ENCODE peak calls at places on chromosome 9, in seven cellular contexts. Y, Q, A, V, N, L and Z are unnamed samples.

GRCh38 chr9:21558627-21559401 is 76.7 kb upstream of the IFNE start:
- DNase-seq in Y (no peak), Q (peak; percentile 5), A (no peak), V (no peak), N (no peak), L (no peak), Z (no peak)

GRCh38 chr9:90433398-90433890 is 209.2 kb downstream of the DIRAS2 start:
- DNase-seq in Y (no peak), Q (no peak), A (no peak), V (no peak), N (peak; percentile 88), L (no peak), Z (no peak)

GRCh38 chr9:107046692-107047091 is 183.7 kb downstream of the ZNF462 start:
- DNase-seq in Y (no peak), Q (no peak), A (no peak), V (no peak), N (no peak), L (peak; percentile 58), Z (peak; percentile 5)

GRCh38 chr9:98873535-98874432 is 66.3 kb downstream of the GALNT12 start:
- DNase-seq in Y (no peak), Q (no peak), A (no peak), V (no peak), N (no peak), L (no peak), Z (no peak)

GRCh38 chr9:33257276-33257675 is 7.2 kb downstream of the BAG1 start:
- DNase-seq in Y (no peak), Q (no peak), A (no peak), V (no peak), N (no peak), L (no peak), Z (no peak)

GRCh38 chr9:102840356-102840755 is 154.8 kb upstream of the CYLC2 start:
- DNase-seq in Y (peak; percentile 12), Q (no peak), A (no peak), V (no peak), N (no peak), L (no peak), Z (no peak)

GRCh38 chr9:112753725-112754124 is 3.2 kb downstream of the SNX30 start:
- DNase-seq in Y (no peak), Q (no peak), A (no peak), V (no peak), N (no peak), L (no peak), Z (no peak)

GRCh38 chr9:99221266-99221622 is 498 bp downstream of the ALG2 start:
- DNase-seq in Y (no peak), Q (no peak), A (no peak), V (no peak), N (no peak), L (no peak), Z (peak; percentile 15)

GRCh38 chr9:121233906-121234901 is 32.5 kb upstream of the RAB14 start:
- DNase-seq in Y (no peak), Q (no peak), A (no peak), V (peak; percentile 80), N (no peak), L (no peak), Z (no peak)

GRCh38 chr9:36486933-36487481 is 85.7 kb upstream of the MELK start:
- DNase-seq in Y (peak; percentile 28), Q (peak; percentile 53), A (peak; percentile 77), V (peak; percentile 40), N (no peak), L (no peak), Z (peak; percentile 53)

GRCh38 chr9:33170464-33171156 is 3.5 kb upstream of the B4GALT1 start:
- DNase-seq in Y (no peak), Q (no peak), A (peak; percentile 64), V (no peak), N (no peak), L (no peak), Z (no peak)

GRCh38 chr9:37293664-37294524 is 128.6 kb upstream of the GRHPR start:
- DNase-seq in Y (no peak), Q (no peak), A (peak; percentile 36), V (peak; percentile 18), N (no peak), L (peak; percentile 91), Z (no peak)

GRCh38 chr9:107855164-107855563 is 365.6 kb upstream of the KLF4 start:
- DNase-seq in Y (no peak), Q (no peak), A (no peak), V (no peak), N (no peak), L (no peak), Z (no peak)

GRCh38 chr9:89435315-89435823 is 62.5 kb downstream of the SEMA4D start:
- DNase-seq in Y (no peak), Q (no peak), A (no peak), V (no peak), N (peak; percentile 82), L (no peak), Z (no peak)

GRCh38 chr9:77433675-77434445 is 214.3 kb downstream of the GNA14 start:
- DNase-seq in Y (peak; percentile 48), Q (peak; percentile 50), A (peak; percentile 85), V (peak; percentile 65), N (no peak), L (no peak), Z (peak; percentile 48)

GRCh38 chr9:74066128-74066527 is 431.0 kb upstream of the RORB start:
- DNase-seq in Y (no peak), Q (no peak), A (no peak), V (no peak), N (no peak), L (no peak), Z (no peak)
- TF ChIP-seq TAF1 in Y (no peak), Q (no peak), A (no peak), V (no peak), N (no peak), L (no peak), Z (no peak)

DNA sequence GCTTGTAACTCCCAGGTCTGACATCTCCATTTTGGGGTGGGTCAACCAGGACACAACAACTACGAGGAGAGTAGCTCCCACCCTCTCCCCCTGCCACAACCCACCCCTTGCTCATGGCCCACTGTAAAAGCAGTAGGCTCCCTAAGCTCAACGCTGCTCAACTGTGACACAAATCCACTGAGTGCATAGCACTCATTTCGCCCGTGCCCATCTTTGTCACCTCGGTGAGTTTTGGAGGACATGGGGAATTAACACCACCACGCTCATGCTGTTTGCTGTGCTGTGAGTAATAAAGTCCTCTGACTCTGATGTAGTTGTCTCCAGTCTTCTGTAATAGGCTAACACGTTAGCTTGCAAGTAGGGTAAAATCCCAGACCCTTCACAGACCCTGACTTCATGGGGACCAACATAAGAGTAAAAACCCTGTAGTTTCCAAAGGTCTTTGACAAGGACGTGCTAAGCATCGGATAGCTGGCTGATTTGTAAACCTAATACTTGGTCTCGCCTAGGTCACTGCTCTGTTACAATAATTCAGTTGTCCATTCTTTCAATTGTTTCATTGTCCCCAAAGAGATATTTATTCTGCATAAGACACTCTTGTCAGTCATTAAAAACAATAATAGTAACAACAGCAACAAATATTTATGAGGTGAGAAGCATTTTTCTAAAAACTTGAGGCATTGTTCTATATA is 7.7 kb downstream of the PLGRKT start:
- DNase-seq in Y (no peak), Q (no peak), A (no peak), V (no peak), N (no peak), L (no peak), Z (no peak)
- TF ChIP-seq TAF1 in Y (no peak), Q (no peak), A (no peak), V (no peak), N (no peak), L (no peak), Z (no peak)

DNA sequence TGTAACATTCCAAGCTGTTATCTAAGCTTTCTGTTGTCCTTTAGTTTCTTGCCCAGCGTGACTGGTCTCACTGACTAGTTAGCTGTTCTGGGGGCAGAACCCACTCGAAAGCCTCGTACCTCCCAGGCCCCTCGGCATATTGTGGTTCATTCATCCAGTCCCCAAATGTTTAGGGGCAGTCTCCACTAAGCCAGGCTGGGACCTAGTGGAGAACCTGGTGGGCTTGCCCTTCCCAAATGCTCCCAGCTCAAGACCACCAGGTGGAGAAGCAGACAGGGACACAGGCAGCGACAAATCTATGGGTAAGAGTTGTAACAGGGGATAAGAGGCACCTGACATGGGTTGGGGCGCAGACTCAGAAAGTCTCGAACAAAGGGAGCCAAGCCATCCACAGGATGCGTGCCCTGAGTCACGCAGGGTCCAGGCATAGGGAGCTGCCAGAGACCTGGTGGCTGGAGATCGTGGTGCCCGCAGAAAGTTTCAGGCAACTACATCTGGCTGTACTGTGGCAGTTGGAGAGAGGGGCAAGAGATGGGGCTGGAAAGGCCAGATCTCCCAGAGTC is 851 bp upstream of the EEIG1 start:
- DNase-seq in Y (no peak), Q (no peak), A (no peak), V (no peak), N (no peak), L (no peak), Z (no peak)
- TF ChIP-seq TAF1 in Y (no peak), Q (no peak), A (no peak), V (no peak), N (no peak), L (no peak), Z (no peak)

DNA sequence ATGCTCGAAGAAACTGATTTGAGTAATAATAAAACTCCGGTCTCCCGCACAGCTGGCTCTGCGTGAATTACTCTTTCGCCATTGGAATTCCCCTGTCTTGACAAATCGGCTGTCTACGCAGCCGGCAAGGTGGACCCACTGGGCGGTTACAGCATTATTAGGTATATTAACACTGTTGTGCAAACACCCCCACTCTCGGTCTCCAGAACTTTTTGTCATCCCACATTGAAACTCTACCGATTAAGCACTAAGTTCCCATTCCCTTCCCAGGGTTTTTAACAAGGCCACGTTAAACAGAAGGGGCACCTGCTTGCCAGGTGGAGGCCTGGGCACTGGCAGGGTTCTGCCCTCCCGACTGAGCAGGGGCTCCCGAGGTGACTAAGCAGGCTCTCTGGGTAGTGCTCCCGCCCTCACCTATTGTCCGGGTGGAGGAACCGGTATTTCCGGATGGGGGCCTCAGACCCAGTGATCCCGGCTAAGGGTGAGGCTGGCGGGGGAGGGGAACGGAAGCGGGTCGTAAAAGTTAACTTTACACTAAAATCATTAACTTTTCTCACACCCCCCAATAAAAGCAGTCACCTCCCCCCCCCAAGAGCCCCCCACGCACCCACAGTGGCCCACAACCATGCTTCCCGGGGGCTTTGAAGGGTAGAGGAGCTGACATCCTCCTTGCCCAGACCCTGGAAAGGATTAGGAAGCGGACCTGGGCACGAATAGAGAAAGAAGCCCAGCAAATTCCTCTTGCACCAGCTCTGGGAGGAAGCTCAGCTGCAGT is 53.5 kb upstream of the TJP2 start:
- DNase-seq in Y (peak; percentile 81), Q (peak; percentile 43), A (no peak), V (no peak), N (peak; percentile 81), L (no peak), Z (peak; percentile 44)
- TF ChIP-seq TAF1 in Y (peak; percentile 50), Q (no peak), A (no peak), V (no peak), N (peak; percentile 70), L (no peak), Z (no peak)

GRCh38 chr9:79900754-79901153 is 329.0 kb downstream of the TLE4 start:
- DNase-seq in Y (no peak), Q (no peak), A (no peak), V (no peak), N (no peak), L (no peak), Z (no peak)
- TF ChIP-seq TAF1 in Y (no peak), Q (no peak), A (no peak), V (no peak), N (no peak), L (no peak), Z (no peak)